ENCODE peak calls at places on chromosomes 7 and 10, in eight cellular contexts. One of them, this sample, is unnamed.

GRCh38 chr10:7933262-7933661 is 115.0 kb downstream of the TAF3 start:
- DNase-seq in Peyer's patch: no peak
- DNase-seq in breast epithelium: no peak
- DNase-seq in sigmoid colon: no peak
- DNase-seq in endodermal cell: no peak
- DNase-seq in stomach: no peak
- DNase-seq in left ventricle myocardium inferior: no peak
- DNase-seq in heart right ventricle: no peak
- DNase-seq in this sample: no peak

GRCh38 chr10:99984635-99985034 is 25.1 kb downstream of the DNMBP start:
- DNase-seq in endodermal cell: no peak
- DNase-seq in sigmoid colon: no peak
- DNase-seq in stomach: no peak
- DNase-seq in left ventricle myocardium inferior: no peak
- DNase-seq in Peyer's patch: no peak
- DNase-seq in heart right ventricle: no peak
- DNase-seq in breast epithelium: no peak
- DNase-seq in this sample: no peak

GRCh38 chr10:89414879-89415821 is 782 bp downstream of the IFIT5 start:
- DNase-seq in left ventricle myocardium inferior: peak; percentile 40
- DNase-seq in heart right ventricle: peak; percentile 59
- DNase-seq in breast epithelium: peak; percentile 55
- DNase-seq in Peyer's patch: peak; percentile 73
- DNase-seq in sigmoid colon: peak; percentile 76
- DNase-seq in stomach: peak; percentile 45
- DNase-seq in endodermal cell: peak; percentile 80
- DNase-seq in this sample: peak; percentile 16

GRCh38 chr7:77434570-77434969 is 18.4 kb upstream of the GSAP start:
- DNase-seq in left ventricle myocardium inferior: no peak
- DNase-seq in breast epithelium: no peak
- DNase-seq in sigmoid colon: no peak
- DNase-seq in stomach: no peak
- DNase-seq in Peyer's patch: no peak
- DNase-seq in heart right ventricle: no peak
- DNase-seq in endodermal cell: no peak
- DNase-seq in this sample: no peak

GRCh38 chr10:101495324-101495925 is 92.6 kb downstream of the POLL start:
- DNase-seq in left ventricle myocardium inferior: no peak
- DNase-seq in Peyer's patch: no peak
- DNase-seq in stomach: no peak
- DNase-seq in sigmoid colon: no peak
- DNase-seq in heart right ventricle: no peak
- DNase-seq in breast epithelium: no peak
- DNase-seq in endodermal cell: no peak
- DNase-seq in this sample: no peak

GRCh38 chr10:99927719-99928280 is 81.9 kb downstream of the DNMBP start:
- DNase-seq in breast epithelium: no peak
- DNase-seq in left ventricle myocardium inferior: no peak
- DNase-seq in heart right ventricle: no peak
- DNase-seq in endodermal cell: no peak
- DNase-seq in sigmoid colon: no peak
- DNase-seq in Peyer's patch: no peak
- DNase-seq in stomach: no peak
- DNase-seq in this sample: no peak

GRCh38 chr10:29648114-29648982 is 13.6 kb upstream of the SVIL start:
- DNase-seq in endodermal cell: no peak
- DNase-seq in sigmoid colon: no peak
- DNase-seq in left ventricle myocardium inferior: no peak
- DNase-seq in heart right ventricle: no peak
- DNase-seq in breast epithelium: no peak
- DNase-seq in Peyer's patch: peak; percentile 69
- DNase-seq in stomach: peak; percentile 51
- DNase-seq in this sample: no peak

GRCh38 chr7:107559864-107560263 is 3.9 kb downstream of the COG5 start:
- DNase-seq in left ventricle myocardium inferior: no peak
- DNase-seq in heart right ventricle: no peak
- DNase-seq in stomach: no peak
- DNase-seq in breast epithelium: no peak
- DNase-seq in Peyer's patch: no peak
- DNase-seq in endodermal cell: no peak
- DNase-seq in sigmoid colon: no peak
- DNase-seq in this sample: no peak

GRCh38 chr7:132049462-132050304 is 493.3 kb upstream of the PODXL start:
- DNase-seq in stomach: peak; percentile 50
- DNase-seq in Peyer's patch: peak; percentile 75
- DNase-seq in endodermal cell: peak; percentile 90
- DNase-seq in heart right ventricle: no peak
- DNase-seq in breast epithelium: no peak
- DNase-seq in left ventricle myocardium inferior: no peak
- DNase-seq in sigmoid colon: no peak
- DNase-seq in this sample: no peak

GRCh38 chr7:78542551-78542950 is 744.0 kb downstream of the PHTF2 start:
- DNase-seq in breast epithelium: no peak
- DNase-seq in heart right ventricle: no peak
- DNase-seq in stomach: no peak
- DNase-seq in sigmoid colon: no peak
- DNase-seq in Peyer's patch: no peak
- DNase-seq in endodermal cell: no peak
- DNase-seq in left ventricle myocardium inferior: no peak
- DNase-seq in this sample: no peak

GRCh38 chr7:777679-778078 is 50.6 kb upstream of the PRKAR1B start:
- DNase-seq in sigmoid colon: no peak
- DNase-seq in left ventricle myocardium inferior: no peak
- DNase-seq in Peyer's patch: no peak
- DNase-seq in breast epithelium: no peak
- DNase-seq in endodermal cell: no peak
- DNase-seq in heart right ventricle: no peak
- DNase-seq in stomach: no peak
- DNase-seq in this sample: no peak

GRCh38 chr10:44344727-44345126 is 40.2 kb downstream of the CXCL12 start:
- DNase-seq in sigmoid colon: no peak
- DNase-seq in left ventricle myocardium inferior: no peak
- DNase-seq in stomach: no peak
- DNase-seq in Peyer's patch: peak; percentile 27
- DNase-seq in breast epithelium: no peak
- DNase-seq in endodermal cell: peak; percentile 36
- DNase-seq in heart right ventricle: no peak
- DNase-seq in this sample: no peak

GRCh38 chr10:125033146-125033924 is 91.4 kb downstream of the ZRANB1 start:
- DNase-seq in endodermal cell: no peak
- DNase-seq in sigmoid colon: no peak
- DNase-seq in Peyer's patch: no peak
- DNase-seq in breast epithelium: no peak
- DNase-seq in stomach: no peak
- DNase-seq in left ventricle myocardium inferior: no peak
- DNase-seq in heart right ventricle: no peak
- DNase-seq in this sample: no peak

GRCh38 chr10:125035588-125036298 is 93.8 kb downstream of the ZRANB1 start:
- DNase-seq in sigmoid colon: no peak
- DNase-seq in Peyer's patch: no peak
- DNase-seq in breast epithelium: no peak
- DNase-seq in heart right ventricle: no peak
- DNase-seq in endodermal cell: no peak
- DNase-seq in left ventricle myocardium inferior: no peak
- DNase-seq in stomach: no peak
- DNase-seq in this sample: no peak

GRCh38 chr10:125037145-125037544 is 95.2 kb downstream of the ZRANB1 start:
- DNase-seq in Peyer's patch: peak; percentile 78
- DNase-seq in heart right ventricle: no peak
- DNase-seq in stomach: no peak
- DNase-seq in endodermal cell: peak; percentile 60
- DNase-seq in sigmoid colon: no peak
- DNase-seq in left ventricle myocardium inferior: no peak
- DNase-seq in breast epithelium: no peak
- DNase-seq in this sample: no peak

GRCh38 chr10:125034671-125035070 is 92.7 kb downstream of the ZRANB1 start:
- DNase-seq in breast epithelium: no peak
- DNase-seq in endodermal cell: no peak
- DNase-seq in stomach: no peak
- DNase-seq in left ventricle myocardium inferior: no peak
- DNase-seq in Peyer's patch: no peak
- DNase-seq in heart right ventricle: no peak
- DNase-seq in sigmoid colon: no peak
- DNase-seq in this sample: no peak

DNA sequence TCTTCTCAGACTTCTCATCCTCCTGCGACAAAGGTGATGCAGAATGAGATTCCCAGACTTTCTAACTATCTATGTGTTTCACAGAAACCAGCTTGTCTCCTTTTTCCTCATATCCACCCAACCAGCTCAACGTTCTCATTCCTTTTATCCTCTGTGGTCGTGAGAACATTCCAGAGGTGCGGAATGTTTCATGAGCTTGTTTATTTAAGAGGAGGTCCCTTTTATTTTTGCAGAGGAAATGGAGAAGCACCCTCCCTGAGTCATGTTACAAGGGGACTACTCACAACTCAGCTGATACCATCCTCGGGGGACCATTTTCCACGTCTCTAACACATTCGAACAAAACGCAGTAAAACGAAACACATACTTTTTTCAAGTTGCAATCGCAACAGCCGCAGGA is 93.2 kb downstream of the ZRANB1 start:
- DNase-seq in heart right ventricle: no peak
- DNase-seq in breast epithelium: no peak
- DNase-seq in sigmoid colon: no peak
- DNase-seq in endodermal cell: no peak
- DNase-seq in stomach: no peak
- DNase-seq in Peyer's patch: no peak
- DNase-seq in left ventricle myocardium inferior: no peak
- DNase-seq in this sample: no peak
- H3K4me3 ChIP-seq in heart right ventricle: no peak overlapping the region
- H3K4me3 ChIP-seq in breast epithelium: no peak overlapping the region
- H3K4me3 ChIP-seq in sigmoid colon: no peak overlapping the region
- H3K4me3 ChIP-seq in endodermal cell: no peak overlapping the region
- H3K4me3 ChIP-seq in stomach: no peak overlapping the region
- H3K4me3 ChIP-seq in Peyer's patch: no peak overlapping the region
- H3K4me3 ChIP-seq in left ventricle myocardium inferior: no peak overlapping the region
- H3K4me3 ChIP-seq in this sample: no peak overlapping the region

GRCh38 chr7:42224391-42225003 is 12.5 kb downstream of the GLI3 start:
- DNase-seq in heart right ventricle: no peak
- DNase-seq in left ventricle myocardium inferior: no peak
- DNase-seq in stomach: no peak
- DNase-seq in breast epithelium: no peak
- DNase-seq in endodermal cell: peak; percentile 68
- DNase-seq in Peyer's patch: no peak
- DNase-seq in sigmoid colon: no peak
- DNase-seq in this sample: no peak
- TF ChIP-seq CTCF in heart right ventricle: no peak
- TF ChIP-seq CTCF in left ventricle myocardium inferior: no peak
- TF ChIP-seq CTCF in stomach: no peak
- TF ChIP-seq CTCF in breast epithelium: no peak
- TF ChIP-seq CTCF in endodermal cell: peak; percentile 76
- TF ChIP-seq CTCF in Peyer's patch: no peak
- TF ChIP-seq CTCF in sigmoid colon: no peak
- TF ChIP-seq CTCF in this sample: no peak

DNA sequence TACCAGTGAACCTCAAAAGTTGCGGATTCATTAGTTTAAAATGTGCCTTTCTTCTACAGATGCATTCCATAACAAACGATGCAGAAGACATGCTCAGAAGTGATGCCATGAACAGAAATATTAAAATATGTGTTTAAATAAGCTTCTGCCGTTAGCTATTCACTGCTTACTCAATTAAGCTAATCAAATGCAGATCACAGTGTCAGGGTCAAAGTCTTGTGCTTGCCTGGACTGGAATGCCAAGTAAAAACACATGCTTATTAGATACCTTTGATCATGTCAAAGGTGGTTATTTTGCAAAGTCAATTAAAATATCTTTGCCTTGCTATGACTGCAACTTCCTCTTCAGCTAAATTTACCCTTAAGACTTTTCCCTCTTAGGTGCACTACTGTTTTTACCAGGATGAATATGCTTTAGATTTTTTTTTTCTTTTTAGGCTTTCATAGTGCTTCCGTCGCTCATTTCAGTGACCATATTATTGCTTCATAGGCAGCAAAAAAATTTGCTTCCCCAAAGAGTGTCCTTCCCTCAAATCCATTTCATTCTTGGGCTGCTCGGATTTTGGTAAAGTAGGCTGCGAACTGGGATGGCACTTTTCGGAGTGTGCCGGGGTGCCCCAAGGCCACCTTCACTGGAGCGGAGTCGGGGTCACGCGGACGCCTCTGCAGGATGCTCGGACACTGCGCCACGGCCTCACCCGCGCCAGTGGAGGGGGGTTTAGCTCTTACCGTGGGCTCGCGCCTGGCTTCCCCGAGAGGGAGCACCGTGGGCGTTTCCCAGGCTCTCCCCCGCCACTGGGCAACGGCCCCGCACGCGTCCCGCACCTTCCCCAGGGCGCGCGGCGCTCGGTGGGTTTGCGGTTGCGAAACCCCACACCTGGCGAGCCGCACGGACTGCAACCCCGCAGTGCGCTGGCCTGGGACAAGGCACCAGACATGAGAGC is 743 bp downstream of the ASB13 start:
- DNase-seq in heart right ventricle: peak; percentile 54
- DNase-seq in Peyer's patch: peak; percentile 71
- DNase-seq in left ventricle myocardium inferior: peak; percentile 35
- DNase-seq in stomach: no peak
- DNase-seq in sigmoid colon: no peak
- DNase-seq in endodermal cell: no peak
- DNase-seq in breast epithelium: no peak
- DNase-seq in this sample: no peak
- H3K27ac ChIP-seq in heart right ventricle: peak overlapping the region; percentile 74
- H3K27ac ChIP-seq in Peyer's patch: peak overlapping the region; percentile 88
- H3K27ac ChIP-seq in left ventricle myocardium inferior: peak overlapping the region; percentile 90
- H3K27ac ChIP-seq in stomach: peak overlapping the region; percentile 84
- H3K27ac ChIP-seq in sigmoid colon: peak overlapping the region; percentile 81
- H3K27ac ChIP-seq in endodermal cell: no peak overlapping the region
- H3K27ac ChIP-seq in breast epithelium: peak overlapping the region; percentile 90
- H3K27ac ChIP-seq in this sample: no peak overlapping the region

DNA sequence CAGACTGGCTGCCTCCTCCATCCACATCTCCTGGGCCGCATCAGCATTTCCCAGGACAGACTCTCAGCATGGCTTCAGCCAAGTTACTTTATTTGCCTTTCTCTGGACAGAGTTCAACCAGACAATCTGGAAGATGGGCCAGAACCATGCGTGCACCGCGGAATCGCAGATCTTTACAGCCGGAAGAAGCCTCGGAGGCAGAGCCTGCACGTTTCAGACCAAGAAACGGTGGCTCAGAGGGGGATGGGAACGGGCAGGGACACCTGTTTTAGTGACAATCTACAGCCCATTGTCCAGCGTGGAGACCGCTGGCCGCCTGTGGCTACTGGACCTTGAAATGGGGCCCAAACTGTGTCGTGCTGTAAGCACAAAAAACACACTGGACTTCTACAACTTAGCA is 3.5 kb downstream of the VIPR2 start:
- DNase-seq in breast epithelium: no peak
- DNase-seq in Peyer's patch: no peak
- DNase-seq in stomach: peak; percentile 13
- DNase-seq in left ventricle myocardium inferior: no peak
- DNase-seq in sigmoid colon: no peak
- DNase-seq in endodermal cell: peak; percentile 35
- DNase-seq in heart right ventricle: no peak
- DNase-seq in this sample: no peak
- H3K4me3 ChIP-seq in breast epithelium: no peak overlapping the region
- H3K4me3 ChIP-seq in Peyer's patch: no peak overlapping the region
- H3K4me3 ChIP-seq in stomach: no peak overlapping the region
- H3K4me3 ChIP-seq in left ventricle myocardium inferior: no peak overlapping the region
- H3K4me3 ChIP-seq in sigmoid colon: no peak overlapping the region
- H3K4me3 ChIP-seq in endodermal cell: no peak overlapping the region
- H3K4me3 ChIP-seq in heart right ventricle: no peak overlapping the region
- H3K4me3 ChIP-seq in this sample: no peak overlapping the region